ENCODE peak calls at places on chromosome 3, in nine cellular contexts. H is Peyer's patch; A is GM23248; V is CD8-positive, alpha-beta T cell; Y is body of pancreas; L is upper lobe of right lung; T is small intestine; Q is HCT116; G is heart right ventricle. R is an unnamed sample.
A peak's percentile ranks its signal among the peaks of the same experiment; 100 is the strongest.

GRCh38 chr3:165185707-165186327 is 10.4 kb downstream of the SLITRK3 start:
- DNase-seq in H (peak; percentile 56), A (peak; percentile 70), V (no peak), Y (peak; percentile 73), L (no peak), T (peak; percentile 82), Q (peak; percentile 67), G (peak; percentile 29), R (no peak)

GRCh38 chr3:131174752-131175151 is 148.1 kb downstream of the NEK11 start:
- DNase-seq in H (no peak), A (peak; percentile 9), V (no peak), Y (no peak), L (no peak), T (peak; percentile 25), Q (no peak), G (no peak), R (no peak)

GRCh38 chr3:16793321-16793720 is 91.4 kb upstream of the PLCL2 start:
- DNase-seq in H (no peak), A (no peak), V (no peak), Y (no peak), L (no peak), T (no peak), Q (no peak), G (no peak), R (no peak)

GRCh38 chr3:78894787-78895186 is 873.0 kb downstream of the ROBO1 start:
- DNase-seq in H (no peak), A (no peak), V (no peak), Y (no peak), L (no peak), T (no peak), Q (no peak), G (no peak), R (no peak)

GRCh38 chr3:177875786-177876476 is 660.3 kb upstream of the KCNMB2 start:
- DNase-seq in H (no peak), A (peak; percentile 8), V (no peak), Y (no peak), L (no peak), T (no peak), Q (no peak), G (no peak), R (no peak)

GRCh38 chr3:38029400-38030125 is at the start of gene PLCD1:
- DNase-seq in H (peak; percentile 67), A (peak; percentile 87), V (peak; percentile 37), Y (peak; percentile 69), L (peak; percentile 92), T (peak; percentile 16), Q (no peak), G (peak; percentile 82), R (peak; percentile 96)

GRCh38 chr3:139106013-139106932 is 61.6 kb upstream of the PRR23C start:
- DNase-seq in H (peak; percentile 28), A (no peak), V (no peak), Y (no peak), L (peak; percentile 46), T (peak; percentile 67), Q (no peak), G (no peak), R (no peak)

GRCh38 chr3:132554437-132554836 is 42.6 kb upstream of the ACKR4 start:
- DNase-seq in H (no peak), A (no peak), V (no peak), Y (peak; percentile 44), L (no peak), T (no peak), Q (no peak), G (no peak), R (no peak)

GRCh38 chr3:187896664-187897063 is 151.4 kb upstream of the BCL6 start:
- DNase-seq in H (no peak), A (no peak), V (no peak), Y (no peak), L (no peak), T (no peak), Q (no peak), G (peak; percentile 41), R (peak; percentile 65)

GRCh38 chr3:173913397-173913796 is 515.9 kb downstream of the NLGN1 start:
- DNase-seq in H (no peak), A (peak; percentile 73), V (no peak), Y (no peak), L (no peak), T (no peak), Q (no peak), G (peak; percentile 56), R (no peak)

GRCh38 chr3:25782636-25782937 is 656 bp downstream of the NGLY1 start:
- DNase-seq in H (no peak), A (no peak), V (no peak), Y (no peak), L (no peak), T (no peak), Q (no peak), G (no peak), R (no peak)

GRCh38 chr3:25782938-25783660 is at the start of gene NGLY1:
- DNase-seq in H (peak; percentile 90), A (peak; percentile 94), V (peak; percentile 85), Y (peak; percentile 88), L (peak; percentile 94), T (peak; percentile 80), Q (peak; percentile 51), G (peak; percentile 81), R (peak; percentile 88)

GRCh38 chr3:25781758-25782594 is 1.3 kb downstream of the NGLY1 start:
- DNase-seq in H (no peak), A (no peak), V (no peak), Y (no peak), L (no peak), T (no peak), Q (no peak), G (no peak), R (no peak)

GRCh38 chr3:25780618-25781017 is 2.6 kb downstream of the NGLY1 start:
- DNase-seq in H (no peak), A (no peak), V (no peak), Y (no peak), L (no peak), T (no peak), Q (no peak), G (no peak), R (no peak)

DNA sequence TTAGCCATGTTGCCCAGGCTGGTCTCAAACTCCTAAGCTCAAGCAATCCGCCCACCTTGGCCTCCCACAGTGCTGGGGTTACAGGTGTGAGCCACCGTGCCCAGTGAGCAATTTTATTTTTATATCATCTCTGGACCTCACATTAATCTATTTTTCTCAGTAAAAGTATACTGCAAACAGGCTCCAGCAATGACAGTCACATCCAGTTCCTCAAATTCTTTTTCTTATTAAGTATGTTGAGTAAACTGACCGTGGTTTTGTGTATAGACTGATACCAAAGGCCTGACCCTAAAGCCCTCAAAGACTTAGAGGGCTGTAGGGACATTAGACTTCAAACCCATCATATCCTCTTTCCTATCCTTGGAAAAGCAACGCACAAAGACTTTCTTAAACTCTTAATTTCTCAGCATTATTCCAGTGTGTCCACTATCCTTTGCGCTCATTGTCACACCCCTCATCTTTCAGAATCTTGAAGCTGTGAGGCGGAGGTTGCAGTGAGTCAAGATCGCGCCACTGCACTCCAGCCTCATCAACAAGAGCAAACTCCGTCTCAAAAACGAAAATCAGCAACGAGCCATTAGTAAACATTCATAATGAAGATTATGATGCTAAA is 2.0 kb downstream of the NGLY1 start:
- DNase-seq in H (no peak), A (no peak), V (no peak), Y (no peak), L (no peak), T (no peak), Q (no peak), G (no peak), R (no peak)
- H3K4me3 ChIP-seq in H (no peak overlapping the region), A (no peak overlapping the region), V (no peak overlapping the region), Y (no peak overlapping the region), L (no peak overlapping the region), T (no peak overlapping the region), Q (no peak overlapping the region), G (no peak overlapping the region), R (no peak overlapping the region)

GRCh38 chr3:97821810-97822775 is at the start of gene CRYBG3:
- DNase-seq in H (peak; percentile 88), A (peak; percentile 96), V (peak; percentile 78), Y (peak; percentile 80), L (peak; percentile 93), T (peak; percentile 79), Q (peak; percentile 35), G (peak; percentile 83), R (peak; percentile 95)

GRCh38 chr3:97823503-97824004 is 1.7 kb downstream of the CRYBG3 start:
- DNase-seq in H (no peak), A (peak; percentile 58), V (no peak), Y (no peak), L (no peak), T (no peak), Q (no peak), G (peak; percentile 37), R (peak; percentile 71)

GRCh38 chr3:97823081-97823480 is 1.3 kb downstream of the CRYBG3 start:
- DNase-seq in H (no peak), A (peak; percentile 40), V (no peak), Y (no peak), L (no peak), T (no peak), Q (no peak), G (no peak), R (no peak)

GRCh38 chr3:97821413-97821809 is 400 bp upstream of the CRYBG3 start:
- DNase-seq in H (peak; percentile 65), A (no peak), V (peak; percentile 49), Y (peak; percentile 48), L (peak; percentile 82), T (no peak), Q (no peak), G (peak; percentile 39), R (peak; percentile 57)

GRCh38 chr3:97820780-97821179 is 1.0 kb upstream of the CRYBG3 start:
- DNase-seq in H (no peak), A (no peak), V (no peak), Y (no peak), L (no peak), T (no peak), Q (no peak), G (no peak), R (no peak)
- H3K4me1 ChIP-seq in H (peaks cover 5% of the 10 kb centered on the region), A (peaks cover 11% of the 10 kb centered on the region), V (peaks cover 11% of the 10 kb centered on the region), Y (peaks cover 18% of the 10 kb centered on the region), L (peaks cover 8% of the 10 kb centered on the region), T (peaks cover 2% of the 10 kb centered on the region), Q (peaks cover 9% of the 10 kb centered on the region), G (peaks cover 23% of the 10 kb centered on the region), R (peaks cover 3% of the 10 kb centered on the region)

DNA sequence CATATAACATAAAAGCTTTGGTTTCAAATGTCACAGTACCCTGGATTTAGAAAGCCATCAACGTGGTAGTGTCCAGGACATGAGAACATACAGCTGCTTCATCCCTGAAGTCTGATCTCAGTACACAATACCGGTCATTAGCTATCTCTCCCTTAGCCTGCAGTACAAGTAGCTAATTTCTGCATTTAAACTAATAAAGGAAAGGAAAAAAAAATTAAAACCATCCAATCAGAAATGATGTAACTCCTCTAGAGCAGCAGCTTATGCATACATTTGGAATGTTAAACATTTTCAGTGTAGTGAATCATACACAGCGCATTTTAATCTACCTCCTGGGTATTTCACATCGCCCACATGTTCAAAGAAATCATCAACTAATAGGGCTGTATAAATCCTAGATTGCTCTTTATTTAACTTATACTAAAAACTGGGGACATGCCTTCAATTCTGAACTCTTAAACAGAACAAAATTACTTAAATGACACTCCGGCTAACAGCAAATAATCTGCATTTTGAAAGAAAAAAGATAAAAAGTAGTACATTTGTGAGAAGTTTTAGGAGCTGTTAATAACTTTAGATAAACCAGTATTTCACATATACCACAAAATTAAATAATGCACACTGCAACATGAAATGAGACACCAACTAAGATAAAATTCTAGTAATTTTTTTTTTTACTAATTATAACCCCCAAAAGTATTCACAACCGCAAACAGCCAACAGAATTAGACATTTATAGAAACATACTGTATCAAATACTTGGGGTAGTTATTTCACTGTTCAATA is 3.7 kb downstream of the IGF2BP2 start:
- DNase-seq in H (no peak), A (peak; percentile 91), V (no peak), Y (no peak), L (no peak), T (no peak), Q (no peak), G (no peak), R (no peak)
- H3K4me3 ChIP-seq in H (no peak overlapping the region), A (peak overlapping the region; percentile 95), V (no peak overlapping the region), Y (no peak overlapping the region), L (no peak overlapping the region), T (no peak overlapping the region), Q (peak overlapping the region; percentile 65), G (no peak overlapping the region), R (no peak overlapping the region)

GRCh38 chr3:117144832-117145231 is 435.3 kb downstream of the TUSC7 start:
- DNase-seq in H (no peak), A (peak; percentile 64), V (no peak), Y (no peak), L (no peak), T (no peak), Q (no peak), G (no peak), R (no peak)
- H3K4me1 ChIP-seq in H (no peaks in the 10 kb centered on the region), A (peaks cover 18% of the 10 kb centered on the region), V (no peaks in the 10 kb centered on the region), Y (no peaks in the 10 kb centered on the region), L (no peaks in the 10 kb centered on the region), T (no peaks in the 10 kb centered on the region), Q (no peaks in the 10 kb centered on the region), G (no peaks in the 10 kb centered on the region), R (peaks cover 1% of the 10 kb centered on the region)

R was measured in right cardiac atrium.